ENCODE peak calls at places on chromosomes 12 and 14, in seven cellular contexts. W is stimulated activated CD4-positive, alpha-beta T cell treated with anti-CD3 and anti-CD28 coated beads, TNF-alpha, amount 100 ng/mL, for 4 hours; I is Ammon's horn; Z is H4; R is right cardiac atrium; E is activated CD8-positive, alpha-beta memory T cell treated with anti-CD3 and anti-CD28 coated beads, Interleukin-2, amount 10 ng/mL, durations not matched to agents 7 days and 5 days; M is choroid plexus epithelial cell. Y is an unnamed sample.

GRCh38 chr12:120879102-120879501 is 25.1 kb downstream of the SPPL3 start:
- DNase-seq in R (no peak), W (no peak), E (no peak), Z (no peak), M (no peak), I (no peak), Y (no peak)

GRCh38 chr12:48106574-48107251 is 834 bp upstream of the SENP1 start:
- DNase-seq in I (no peak), R (no peak), Z (no peak), M (no peak), W (no peak), E (no peak), Y (no peak)

GRCh38 chr14:81400852-81401251 is 728 bp upstream of the STON2 start:
- DNase-seq in W (no peak), Z (peak; percentile 97), I (peak; percentile 31), E (peak; percentile 45), M (peak; percentile 91), R (no peak), Y (peak; percentile 98)

GRCh38 chr12:6383572-6384498 is at the start of gene LTBR:
- DNase-seq in I (peak; percentile 84), M (peak; percentile 94), Z (no peak), R (peak; percentile 99), E (no peak), W (no peak), Y (peak; percentile 75)

GRCh38 chr14:104661086-104661485 is 28.3 kb upstream of the INF2 start:
- DNase-seq in W (no peak), Z (no peak), E (no peak), M (no peak), R (no peak), I (no peak), Y (no peak)

GRCh38 chr12:69324797-69325466 is 23.2 kb upstream of the LYZ start:
- DNase-seq in I (no peak), W (no peak), M (no peak), E (no peak), Z (no peak), R (no peak), Y (no peak)

GRCh38 chr14:95375539-95376109 is 55.9 kb upstream of the CLMN start:
- DNase-seq in R (no peak), E (peak; percentile 29), W (no peak), M (no peak), Z (no peak), I (no peak), Y (no peak)

GRCh38 chr12:29639893-29640495 is 142.5 kb upstream of the OVCH1 start:
- DNase-seq in E (no peak), I (no peak), W (no peak), M (no peak), R (no peak), Z (no peak), Y (no peak)

GRCh38 chr12:44972746-44973421 is 78.0 kb downstream of the DBX2 start:
- DNase-seq in R (no peak), M (peak; percentile 2), I (peak; percentile 25), E (no peak), W (no peak), Z (peak; percentile 13), Y (no peak)

GRCh38 chr12:121812320-121812871 is 8.6 kb downstream of the SETD1B start:
- DNase-seq in E (peak; percentile 61), I (no peak), W (no peak), R (peak; percentile 93), M (peak; percentile 84), Z (peak; percentile 42), Y (no peak)

GRCh38 chr14:94161979-94162378 is 12.1 kb upstream of the PPP4R4 start:
- DNase-seq in W (no peak), E (no peak), M (peak; percentile 57), R (no peak), I (no peak), Z (peak; percentile 21), Y (no peak)

GRCh38 chr14:51479584-51480305 is 172.0 kb upstream of the FRMD6 start:
- DNase-seq in M (peak; percentile 59), W (no peak), E (no peak), I (no peak), Z (no peak), R (no peak), Y (peak; percentile 70)

GRCh38 chr14:95185033-95185432 is 27.7 kb upstream of the DICER1 start:
- DNase-seq in E (no peak), Z (no peak), I (no peak), W (no peak), M (no peak), R (no peak), Y (no peak)

GRCh38 chr12:120771097-120771496 is 45.5 kb downstream of the ACADS start:
- DNase-seq in E (peak; percentile 31), M (peak; percentile 47), W (no peak), R (no peak), Z (no peak), I (no peak), Y (no peak)

GRCh38 chr12:109595321-109595902 is 21.8 kb downstream of the MVK start:
- DNase-seq in R (no peak), Z (no peak), I (no peak), E (peak; percentile 48), M (no peak), W (no peak), Y (no peak)

GRCh38 chr12:96472384-96472783 is 17.0 kb upstream of the CFAP54 start:
- DNase-seq in M (no peak), Z (peak; percentile 20), R (no peak), E (no peak), W (no peak), I (no peak), Y (peak; percentile 30)

GRCh38 chr12:12823308-12823707 is 10.2 kb downstream of the DDX47 start:
- DNase-seq in W (no peak), Z (peak; percentile 69), I (no peak), M (peak; percentile 83), R (no peak), E (no peak), Y (peak; percentile 55)

GRCh38 chr12:18723752-18724151 is 14.1 kb downstream of the PLCZ1 start:
- DNase-seq in I (no peak), Z (peak; percentile 43), M (peak; percentile 88), W (no peak), E (no peak), R (no peak), Y (no peak)

Y was measured in GM04503.